ENCODE peak calls at places on chromosome X, in six cellular contexts. O, C, D, R, P and H are unnamed samples.

GRCh38 chrX:84205276-84205675 is 17.3 kb upstream of the RPS6KA6 start:
- DNase-seq in O (no peak), P (no peak), C (no peak), R (no peak), D (no peak), H (no peak)

GRCh38 chrX:42290608-42291007 is 367.3 kb upstream of the CASK start:
- DNase-seq in P (peak), D (peak), C (no peak), O (peak), R (no peak), H (no peak)

GRCh38 chrX:133953785-133954355 is 31.5 kb downstream of the GPC3 start:
- DNase-seq in C (no peak), P (no peak), R (no peak), O (no peak), D (no peak), H (no peak)

GRCh38 chrX:31609130-31609529 is 537.3 kb upstream of the FTHL17 start:
- DNase-seq in R (no peak), D (no peak), C (no peak), P (peak), O (peak), H (peak)

GRCh38 chrX:10325606-10326005 is 168.8 kb downstream of the CLCN4 start:
- DNase-seq in P (peak), O (no peak), C (no peak), R (no peak), D (no peak), H (no peak)

GRCh38 chrX:48071986-48072605 is 656 bp upstream of the ZNF630 start:
- DNase-seq in R (no peak), C (no peak), O (no peak), D (no peak), P (no peak), H (no peak)

GRCh38 chrX:16075087-16075486 is 48.3 kb upstream of the GRPR start:
- DNase-seq in O (no peak), P (no peak), R (no peak), D (no peak), C (no peak), H (no peak)

GRCh38 chrX:84168574-84168973 is 19.4 kb downstream of the RPS6KA6 start:
- DNase-seq in O (peak), D (no peak), C (no peak), P (peak), R (no peak), H (peak)

GRCh38 chrX:56289449-56289848 is 57.3 kb downstream of the KLF8 start:
- DNase-seq in R (no peak), O (peak), P (no peak), D (no peak), C (no peak), H (no peak)

GRCh38 chrX:22758807-22759481 is 240.8 kb upstream of the DDX53 start:
- DNase-seq in O (no peak), P (no peak), C (no peak), R (no peak), D (no peak), H (no peak)

GRCh38 chrX:22760513-22761057 is 239.2 kb upstream of the DDX53 start:
- DNase-seq in C (no peak), R (no peak), D (no peak), O (no peak), P (no peak), H (no peak)
- TF ChIP-seq CTCF in C (no peak), R (no peak), D (no peak), O (no peak), P (no peak), H (no peak)

GRCh38 chrX:154004315-154004714 is 15.4 kb downstream of the IRAK1 start:
- DNase-seq in P (no peak), D (no peak), C (no peak), O (no peak), R (no peak), H (no peak)
- TF ChIP-seq CTCF in P (no peak), D (no peak), C (no peak), O (no peak), R (no peak), H (no peak)

DNA sequence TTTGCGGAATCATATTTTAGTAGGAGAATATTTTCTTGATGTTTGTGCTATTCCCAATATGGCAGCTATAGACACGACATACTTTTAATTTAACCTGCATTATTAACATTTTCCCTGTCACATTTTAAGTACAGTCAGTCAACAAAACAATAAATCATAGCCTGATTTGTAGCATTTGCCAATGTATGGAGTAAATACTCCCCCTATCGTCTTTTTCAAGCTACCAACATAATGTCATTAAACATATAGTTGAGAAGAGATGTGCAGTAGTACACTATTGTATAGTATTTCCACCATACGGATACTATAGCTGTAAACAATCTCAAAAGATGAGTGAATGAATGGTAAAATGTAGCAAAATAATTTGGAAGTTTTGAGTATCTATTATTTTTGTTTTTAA is 303.7 kb upstream of the MAGEB2 start:
- DNase-seq in P (no peak), R (no peak), O (no peak), C (no peak), D (no peak), H (no peak)
- TF ChIP-seq CTCF in P (no peak), R (no peak), O (no peak), C (no peak), D (no peak), H (peak)

GRCh38 chrX:131818297-131818936 is 204.7 kb upstream of the STK26 start:
- DNase-seq in R (no peak), P (no peak), O (no peak), D (no peak), C (no peak), H (no peak)

GRCh38 chrX:131816551-131817136 is 206.5 kb upstream of the STK26 start:
- DNase-seq in C (no peak), O (no peak), R (peak), P (peak), D (no peak), H (peak)

DNA sequence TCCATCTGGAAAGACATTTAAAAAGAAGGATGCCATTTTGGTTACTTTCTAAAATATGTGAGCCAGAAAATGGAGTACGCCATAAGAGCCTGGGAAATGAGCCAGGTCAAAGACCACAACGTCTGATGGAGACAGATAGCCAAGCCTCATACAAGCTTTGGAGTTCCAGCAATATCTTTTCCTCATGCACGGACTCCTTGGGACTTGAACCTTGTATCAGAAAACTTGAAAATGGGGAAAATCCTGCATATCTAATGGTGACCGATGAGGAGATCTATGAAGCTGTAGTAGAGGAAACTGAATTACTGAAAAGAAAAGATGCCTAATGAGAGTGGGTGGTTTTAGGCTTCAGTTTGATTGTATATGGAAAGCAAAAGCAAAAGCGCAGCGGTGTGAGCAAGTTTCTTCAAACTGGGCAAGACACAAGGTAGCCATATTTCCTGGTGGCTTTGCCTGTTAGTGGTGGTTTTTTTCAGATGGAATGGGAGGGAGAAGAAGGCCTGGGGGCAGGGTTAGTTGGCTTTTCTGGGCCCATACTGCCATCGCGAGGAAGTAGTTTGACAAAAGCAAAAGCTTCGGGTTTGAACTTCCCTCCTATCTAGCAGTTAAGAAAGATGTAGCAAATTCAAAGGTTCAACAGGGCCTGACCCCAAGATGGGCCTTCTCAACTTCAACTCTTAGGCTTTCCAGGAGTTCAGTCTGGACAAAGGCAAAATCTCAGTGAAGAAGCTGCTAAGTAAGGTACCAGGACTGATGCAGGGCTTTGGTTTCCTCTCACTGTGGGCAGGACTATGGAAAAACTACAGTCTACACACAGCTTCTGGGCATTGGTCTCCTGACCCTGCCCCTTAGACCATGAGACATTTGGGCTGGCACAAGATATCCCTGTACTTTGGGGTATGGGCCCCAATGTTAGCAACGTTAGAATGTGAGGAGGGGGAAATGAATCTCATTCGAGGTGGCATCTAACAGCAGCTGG is 210.0 kb upstream of the STK26 start:
- DNase-seq in D (no peak), P (peak), C (no peak), R (peak), O (no peak), H (no peak)
- TF ChIP-seq CTCF in D (no peak), P (peak), C (peak), R (peak), O (no peak), H (peak)

GRCh38 chrX:17805120-17805519 is 56.0 kb downstream of the RAI2 start:
- DNase-seq in P (no peak), R (no peak), C (no peak), O (no peak), D (no peak), H (no peak)
- TF ChIP-seq CTCF in P (peak), R (no peak), C (no peak), O (no peak), D (peak), H (peak)

GRCh38 chrX:73127700-73128241 is 48.5 kb upstream of the PABPC1L2A start:
- DNase-seq in R (no peak), O (peak), D (peak), C (no peak), P (no peak), H (no peak)
- TF ChIP-seq CTCF in R (no peak), O (no peak), D (no peak), C (no peak), P (no peak), H (no peak)

GRCh38 chrX:17839269-17839668 is 21.8 kb downstream of the RAI2 start:
- DNase-seq in D (no peak), P (no peak), O (no peak), R (no peak), C (no peak), H (no peak)
- TF ChIP-seq CTCF in D (peak), P (peak), O (no peak), R (no peak), C (no peak), H (no peak)

GRCh38 chrX:104343408-104344129 is 88.8 kb upstream of the ESX1 start:
- DNase-seq in R (no peak), P (peak), C (no peak), O (peak), D (peak), H (peak)
- TF ChIP-seq CTCF in R (peak), P (peak), C (peak), O (peak), D (peak), H (peak)

DNA sequence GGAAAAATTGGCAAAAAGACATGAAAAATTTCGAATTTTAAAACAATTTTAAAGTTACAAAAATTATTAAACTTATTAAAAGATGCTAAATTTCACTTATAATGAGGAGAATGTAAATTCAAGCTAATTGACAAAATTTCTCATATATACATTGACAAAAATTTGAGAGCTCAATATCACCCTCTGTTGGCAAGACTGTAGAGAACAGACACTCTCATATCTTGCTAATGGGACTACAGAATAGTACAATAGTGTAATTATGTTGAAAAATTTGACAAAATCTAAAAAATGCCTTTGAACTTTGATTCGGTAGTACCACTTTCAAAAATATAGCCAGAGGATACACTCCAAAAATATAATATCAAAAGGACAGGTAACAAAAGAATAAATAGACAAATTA is 29.8 kb downstream of the DCAF8L2 start:
- DNase-seq in R (no peak), D (peak), O (peak), P (peak), C (no peak), H (no peak)
- TF ChIP-seq CTCF in R (no peak), D (peak), O (peak), P (peak), C (peak), H (peak)

DNA sequence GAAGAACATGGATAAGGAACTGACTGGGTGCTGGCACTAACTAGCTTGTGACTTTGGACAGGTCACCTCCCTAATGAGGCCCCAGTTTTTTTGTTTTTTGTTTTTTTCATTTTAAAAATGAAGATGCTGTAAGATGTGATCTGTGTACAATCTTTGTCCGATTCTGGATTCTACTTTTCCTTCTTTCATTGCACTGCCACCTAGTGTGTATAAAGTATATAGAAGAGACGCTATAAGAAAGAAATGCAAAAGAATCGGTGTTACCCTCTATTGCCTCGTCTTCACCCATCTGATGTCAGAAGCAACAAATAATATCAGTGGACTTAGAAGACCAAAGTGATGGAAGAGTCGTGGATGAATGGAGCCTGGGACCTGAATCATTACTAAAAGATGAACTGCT is 58.6 kb upstream of the P2RY10 start:
- DNase-seq in P (peak), C (no peak), D (peak), R (no peak), O (peak), H (peak)
- TF ChIP-seq CTCF in P (peak), C (peak), D (peak), R (peak), O (peak), H (peak)